ENCODE peak calls at places on chromosomes 13 and 19, in ten cellular contexts. J, F, V, Z, L, G, W, A, M and N are unnamed samples.

GRCh38 chr13:46288570-46289259 is 77.0 kb downstream of the LRRC63 start:
- DNase-seq in F (peak; percentile 66), M (no peak), Z (no peak), W (peak; percentile 14), A (peak; percentile 39), J (no peak), G (peak; percentile 9), L (no peak), V (no peak), N (no peak)

GRCh38 chr13:98938801-98939200 is 39.1 kb downstream of the DOCK9 start:
- DNase-seq in L (no peak), J (no peak), M (peak; percentile 63), A (no peak), Z (no peak), V (no peak), G (no peak), F (no peak), W (no peak), N (no peak)

GRCh38 chr19:50924576-50924975 is 13.4 kb upstream of the KLK4 start:
- DNase-seq in W (no peak), A (no peak), F (no peak), V (no peak), J (no peak), M (no peak), G (no peak), L (no peak), Z (no peak), N (no peak)

GRCh38 chr13:97911311-97912138 is 42.0 kb upstream of the IPO5 start:
- DNase-seq in A (peak; percentile 14), J (no peak), V (no peak), F (peak; percentile 34), M (peak; percentile 54), G (peak; percentile 67), W (no peak), Z (no peak), L (no peak), N (no peak)

GRCh38 chr13:75876371-75877050 is 240.4 kb downstream of the LMO7 start:
- DNase-seq in V (peak; percentile 57), F (peak; percentile 80), W (peak; percentile 10), L (peak; percentile 74), J (peak; percentile 53), M (peak; percentile 70), A (peak; percentile 55), G (peak; percentile 23), Z (peak; percentile 34), N (no peak)

GRCh38 chr19:35790981-35791813 is 15.8 kb downstream of the ARHGAP33 start:
- DNase-seq in G (no peak), A (no peak), Z (no peak), J (no peak), W (no peak), V (no peak), M (no peak), L (no peak), F (no peak), N (no peak)

GRCh38 chr13:75123428-75123827 is 358.5 kb downstream of the TBC1D4 start:
- DNase-seq in A (no peak), G (no peak), W (no peak), M (no peak), L (no peak), J (no peak), V (no peak), Z (no peak), F (no peak), N (no peak)

GRCh38 chr13:23436680-23437079 is 3.2 kb upstream of the SACS start:
- DNase-seq in V (no peak), M (no peak), G (no peak), Z (no peak), W (no peak), A (no peak), L (no peak), J (no peak), F (no peak), N (no peak)

GRCh38 chr19:18741566-18742121 is 49.5 kb downstream of the COMP start:
- DNase-seq in F (no peak), G (no peak), W (no peak), A (no peak), J (peak; percentile 84), V (peak; percentile 79), L (peak; percentile 77), Z (no peak), M (no peak), N (no peak)

GRCh38 chr19:49118565-49119410 is at the start of gene C19orf73:
- DNase-seq in L (peak; percentile 94), G (peak; percentile 95), W (peak; percentile 54), J (peak; percentile 97), Z (peak; percentile 96), M (peak; percentile 94), F (peak; percentile 93), A (peak; percentile 99), V (peak; percentile 96), N (no peak)

GRCh38 chr13:44734204-44734707 is 158.1 kb upstream of the TSC22D1 start:
- DNase-seq in G (no peak), V (no peak), F (no peak), W (no peak), A (peak; percentile 77), L (no peak), M (no peak), Z (peak; percentile 51), J (no peak), N (no peak)

GRCh38 chr13:36998624-36999041 is 507 bp downstream of the ALG5 start:
- DNase-seq in W (no peak), F (peak; percentile 7), Z (peak; percentile 18), A (peak; percentile 57), G (no peak), V (peak; percentile 35), L (no peak), J (peak; percentile 11), M (peak; percentile 66), N (no peak)

GRCh38 chr13:47114030-47114429 is 217.2 kb upstream of the HTR2A start:
- DNase-seq in L (no peak), Z (no peak), V (no peak), W (peak; percentile 56), A (no peak), M (no peak), F (no peak), J (no peak), G (peak; percentile 27), N (peak; percentile 45)

GRCh38 chr13:61546413-61546812 is 130.8 kb upstream of the PCDH20 start:
- DNase-seq in L (no peak), W (no peak), Z (no peak), G (no peak), J (no peak), V (no peak), A (peak; percentile 56), M (no peak), F (no peak), N (no peak)

GRCh38 chr19:15508035-15508710 is at the start of gene CYP4F22:
- DNase-seq in V (no peak), F (no peak), W (no peak), A (no peak), G (no peak), Z (no peak), J (no peak), M (no peak), L (no peak), N (no peak)
- H3K27me3 ChIP-seq in V (peaks cover 13% of the 10 kb centered on the region), F (peaks cover 79% of the 10 kb centered on the region), W (peaks cover 22% of the 10 kb centered on the region), A (peaks cover 50% of the 10 kb centered on the region), G (peaks cover 18% of the 10 kb centered on the region), Z (peaks cover 95% of the 10 kb centered on the region), J (peaks cover 45% of the 10 kb centered on the region), M (no peaks in the 10 kb centered on the region), L (peaks cover 11% of the 10 kb centered on the region), N (peaks cover 11% of the 10 kb centered on the region)

DNA sequence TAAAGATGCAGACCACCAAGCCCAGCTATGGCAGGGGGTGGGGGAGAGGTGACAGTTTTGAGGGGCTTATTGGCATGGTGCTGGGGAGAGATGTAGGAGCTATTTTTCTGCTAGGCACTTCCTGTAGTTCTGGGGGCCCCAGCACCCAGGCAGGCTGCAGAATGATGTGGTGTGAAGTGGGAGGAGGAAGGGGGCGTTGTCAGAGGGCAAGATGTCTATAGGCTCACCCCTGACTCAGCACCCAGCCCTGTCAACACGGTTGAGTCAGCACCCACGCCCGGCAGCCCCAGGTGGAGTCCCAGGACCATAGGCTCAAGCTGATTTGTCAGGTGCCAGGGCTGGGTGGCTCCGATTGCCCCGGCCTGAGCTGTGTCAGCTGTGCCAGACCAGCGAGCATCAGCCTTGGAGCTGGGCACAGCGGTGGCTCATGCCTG is 5.8 kb downstream of the KLF2 start:
- DNase-seq in Z (peak; percentile 63), L (peak; percentile 93), A (no peak), F (peak; percentile 97), W (peak; percentile 84), G (peak; percentile 92), V (peak; percentile 69), M (no peak), J (peak; percentile 83), N (no peak)
- H3K27me3 ChIP-seq in Z (no peaks in the 10 kb centered on the region), L (no peaks in the 10 kb centered on the region), A (no peaks in the 10 kb centered on the region), F (no peaks in the 10 kb centered on the region), W (peaks cover 12% of the 10 kb centered on the region), G (peaks cover 3% of the 10 kb centered on the region), V (no peaks in the 10 kb centered on the region), M (peaks cover 39% of the 10 kb centered on the region), J (no peaks in the 10 kb centered on the region), N (no peaks in the 10 kb centered on the region)

GRCh38 chr13:113353254-113353653 is 10.7 kb downstream of the GRTP1 start:
- DNase-seq in F (no peak), V (no peak), A (no peak), L (no peak), Z (no peak), M (no peak), G (no peak), W (no peak), J (no peak), N (no peak)

GRCh38 chr13:113350065-113350937 is 13.6 kb downstream of the GRTP1 start:
- DNase-seq in W (no peak), M (no peak), G (no peak), V (no peak), A (no peak), L (no peak), Z (no peak), F (no peak), J (no peak), N (no peak)

GRCh38 chr13:113349491-113349890 is 14.4 kb downstream of the GRTP1 start:
- DNase-seq in M (no peak), Z (no peak), L (no peak), J (no peak), G (no peak), F (no peak), A (no peak), W (no peak), V (no peak), N (no peak)

GRCh38 chr13:113350938-113351335 is 13.0 kb downstream of the GRTP1 start:
- DNase-seq in G (no peak), A (no peak), V (no peak), L (no peak), Z (no peak), F (no peak), W (no peak), J (no peak), M (no peak), N (no peak)

GRCh38 chr13:113351514-113352026 is 12.4 kb downstream of the GRTP1 start:
- DNase-seq in F (no peak), V (no peak), L (no peak), M (no peak), Z (no peak), W (no peak), J (no peak), A (no peak), G (no peak), N (no peak)
- H3K27me3 ChIP-seq in F (peaks cover 79% of the 10 kb centered on the region), V (no peaks in the 10 kb centered on the region), L (no peaks in the 10 kb centered on the region), M (no peaks in the 10 kb centered on the region), Z (peaks cover 4% of the 10 kb centered on the region), W (peaks cover 2% of the 10 kb centered on the region), J (no peaks in the 10 kb centered on the region), A (no peaks in the 10 kb centered on the region), G (no peaks in the 10 kb centered on the region), N (no peaks in the 10 kb centered on the region)

DNA sequence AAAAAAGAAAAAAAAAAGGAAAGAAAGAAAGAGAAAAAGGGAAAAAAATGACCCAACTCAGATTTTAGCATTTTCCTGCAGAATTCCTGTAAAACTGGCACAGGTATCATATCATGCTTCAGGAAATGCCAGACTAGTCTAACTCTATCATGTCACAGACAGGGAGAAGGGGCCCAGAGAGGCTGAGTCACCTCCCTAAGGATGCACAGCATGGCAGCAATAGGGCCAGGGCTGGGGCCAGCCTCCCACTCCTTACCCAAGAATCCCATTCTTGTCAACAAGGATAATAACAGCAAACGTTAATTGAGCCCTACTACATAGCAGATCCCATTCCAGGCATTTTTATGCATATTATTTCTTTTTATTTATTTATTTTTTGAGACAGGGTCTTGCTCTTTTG is 8.5 kb downstream of the GPR4 start:
- DNase-seq in F (no peak), L (no peak), A (no peak), J (no peak), G (no peak), M (no peak), V (no peak), W (no peak), Z (no peak), N (no peak)
- H3K27me3 ChIP-seq in F (peaks cover 79% of the 10 kb centered on the region), L (no peaks in the 10 kb centered on the region), A (no peaks in the 10 kb centered on the region), J (peaks cover 71% of the 10 kb centered on the region), G (peaks cover 15% of the 10 kb centered on the region), M (peaks cover 21% of the 10 kb centered on the region), V (peaks cover 2% of the 10 kb centered on the region), W (peaks cover 23% of the 10 kb centered on the region), Z (peaks cover 72% of the 10 kb centered on the region), N (no peaks in the 10 kb centered on the region)